ENCODE peak calls at places on chromosome 21, in nine cellular contexts. One of them, this sample, is unnamed.

GRCh38 chr21:43619856-43620255 is 39.4 kb downstream of the HSF2BP start:
- DNase-seq in trophoblast cell: no peak
- DNase-seq in astrocyte: no peak
- DNase-seq in MM.1S: no peak
- DNase-seq in neuronal stem cell: no peak
- DNase-seq in H9: no peak
- DNase-seq in neural progenitor cell: peak; percentile 13
- DNase-seq in IMR-90: no peak
- DNase-seq in fibroblast of lung: no peak
- DNase-seq in this sample: peak; percentile 51

GRCh38 chr21:45550552-45551210 is 8.4 kb upstream of the SLC19A1 start:
- DNase-seq in IMR-90: no peak
- DNase-seq in neuronal stem cell: no peak
- DNase-seq in H9: peak; percentile 39
- DNase-seq in trophoblast cell: no peak
- DNase-seq in fibroblast of lung: peak; percentile 31
- DNase-seq in MM.1S: no peak
- DNase-seq in neural progenitor cell: no peak
- DNase-seq in astrocyte: no peak
- DNase-seq in this sample: peak; percentile 35

GRCh38 chr21:45981641-45982255 is at the start of gene COL6A1:
- DNase-seq in neural progenitor cell: peak; percentile 88
- DNase-seq in H9: peak; percentile 57
- DNase-seq in IMR-90: peak; percentile 66
- DNase-seq in fibroblast of lung: no peak
- DNase-seq in trophoblast cell: peak; percentile 35
- DNase-seq in astrocyte: peak; percentile 34
- DNase-seq in neuronal stem cell: peak; percentile 68
- DNase-seq in MM.1S: no peak
- DNase-seq in this sample: peak; percentile 62

GRCh38 chr21:16423921-16424320 is 694.1 kb downstream of the USP25 start:
- DNase-seq in trophoblast cell: no peak
- DNase-seq in neuronal stem cell: no peak
- DNase-seq in astrocyte: no peak
- DNase-seq in MM.1S: no peak
- DNase-seq in neural progenitor cell: no peak
- DNase-seq in H9: no peak
- DNase-seq in IMR-90: no peak
- DNase-seq in fibroblast of lung: no peak
- DNase-seq in this sample: no peak

GRCh38 chr21:21682172-21682571 is 684.0 kb downstream of the NCAM2 start:
- DNase-seq in IMR-90: peak; percentile 47
- DNase-seq in neural progenitor cell: no peak
- DNase-seq in MM.1S: no peak
- DNase-seq in H9: no peak
- DNase-seq in neuronal stem cell: no peak
- DNase-seq in fibroblast of lung: peak; percentile 50
- DNase-seq in trophoblast cell: no peak
- DNase-seq in astrocyte: peak; percentile 82
- DNase-seq in this sample: peak; percentile 47

GRCh38 chr21:39681257-39681656 is 63.7 kb upstream of the IGSF5 start:
- DNase-seq in neuronal stem cell: no peak
- DNase-seq in neural progenitor cell: no peak
- DNase-seq in H9: no peak
- DNase-seq in astrocyte: peak; percentile 48
- DNase-seq in trophoblast cell: peak; percentile 47
- DNase-seq in MM.1S: no peak
- DNase-seq in fibroblast of lung: peak; percentile 9
- DNase-seq in IMR-90: no peak
- DNase-seq in this sample: no peak

GRCh38 chr21:16194851-16195251 is 465.1 kb downstream of the USP25 start:
- DNase-seq in IMR-90: peak; percentile 17
- DNase-seq in fibroblast of lung: peak; percentile 53
- DNase-seq in trophoblast cell: no peak
- DNase-seq in H9: no peak
- DNase-seq in MM.1S: peak; percentile 44
- DNase-seq in neural progenitor cell: peak; percentile 3
- DNase-seq in astrocyte: peak; percentile 45
- DNase-seq in neuronal stem cell: no peak
- DNase-seq in this sample: no peak

GRCh38 chr21:45998871-45999580 is 17.5 kb downstream of the COL6A1 start:
- DNase-seq in trophoblast cell: no peak
- DNase-seq in IMR-90: no peak
- DNase-seq in neural progenitor cell: no peak
- DNase-seq in MM.1S: no peak
- DNase-seq in astrocyte: no peak
- DNase-seq in fibroblast of lung: no peak
- DNase-seq in neuronal stem cell: no peak
- DNase-seq in H9: peak; percentile 18
- DNase-seq in this sample: no peak

GRCh38 chr21:38768385-38769071 is 37.2 kb upstream of the ETS2 start:
- DNase-seq in astrocyte: peak; percentile 96
- DNase-seq in neural progenitor cell: no peak
- DNase-seq in H9: no peak
- DNase-seq in MM.1S: no peak
- DNase-seq in IMR-90: peak; percentile 100
- DNase-seq in trophoblast cell: peak; percentile 68
- DNase-seq in fibroblast of lung: peak; percentile 99
- DNase-seq in neuronal stem cell: no peak
- DNase-seq in this sample: no peak

DNA sequence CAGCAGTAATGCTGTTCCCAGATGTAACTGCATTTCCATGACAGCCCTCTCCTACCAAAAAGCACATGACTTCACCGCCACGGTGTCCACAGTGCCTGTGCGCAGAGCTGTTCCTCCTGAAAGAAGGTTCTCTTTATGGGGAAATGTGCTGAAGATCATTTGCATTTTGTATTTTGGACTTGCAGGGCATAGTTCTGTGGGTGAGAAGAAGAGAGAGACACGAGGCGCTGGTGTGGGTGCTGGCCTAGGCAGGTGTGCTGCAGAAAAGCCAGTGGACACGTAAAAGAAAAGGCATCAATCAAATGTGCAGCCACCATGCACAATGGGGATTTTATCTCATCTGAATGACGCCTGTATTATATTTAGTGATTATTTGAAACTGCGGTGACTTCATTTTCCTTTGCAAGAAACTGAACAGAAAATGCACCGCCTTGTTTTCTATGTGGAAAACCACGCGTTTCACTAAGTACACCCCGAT is 21.3 kb downstream of the SLC37A1 start:
- DNase-seq in astrocyte: no peak
- DNase-seq in fibroblast of lung: no peak
- DNase-seq in H9: no peak
- DNase-seq in IMR-90: no peak
- DNase-seq in trophoblast cell: no peak
- DNase-seq in neural progenitor cell: no peak
- DNase-seq in neuronal stem cell: no peak
- DNase-seq in MM.1S: no peak
- DNase-seq in this sample: no peak
- H3K9ac ChIP-seq in astrocyte: no peak overlapping the region
- H3K9ac ChIP-seq in fibroblast of lung: no peak overlapping the region
- H3K9ac ChIP-seq in H9: no peak overlapping the region
- H3K9ac ChIP-seq in IMR-90: no peak overlapping the region
- H3K9ac ChIP-seq in trophoblast cell: no peak overlapping the region
- H3K9ac ChIP-seq in neural progenitor cell: no peak overlapping the region
- H3K9ac ChIP-seq in neuronal stem cell: no peak overlapping the region
- H3K9ac ChIP-seq in MM.1S: no peak overlapping the region
- H3K9ac ChIP-seq in this sample: no peak overlapping the region

DNA sequence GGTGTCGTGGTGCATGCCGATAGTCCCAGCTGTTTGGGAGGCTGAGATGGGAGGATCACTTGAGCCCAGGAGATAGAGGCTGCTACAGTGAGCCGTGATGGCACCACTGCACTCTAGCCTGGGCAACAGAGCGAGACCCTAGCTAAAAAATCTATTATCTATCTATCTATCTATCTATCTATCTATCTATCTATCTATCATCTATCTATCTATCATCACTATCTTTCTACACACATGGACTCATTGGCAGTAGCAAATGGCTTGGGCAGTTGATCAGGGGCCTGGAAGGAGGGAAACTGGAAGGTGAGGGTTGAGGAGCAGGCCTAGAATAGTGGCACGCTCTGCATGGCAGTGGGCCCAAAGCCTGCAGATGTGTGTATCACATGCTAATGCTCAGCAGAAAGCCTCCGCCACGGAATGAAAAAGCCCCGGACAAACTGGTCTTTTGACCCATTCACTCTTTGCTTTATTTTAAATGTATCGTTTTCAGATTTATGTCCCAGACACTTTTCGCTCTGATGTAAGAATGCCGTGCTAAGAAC is 7.3 kb upstream of the HUNK start:
- DNase-seq in IMR-90: no peak
- DNase-seq in trophoblast cell: no peak
- DNase-seq in neural progenitor cell: no peak
- DNase-seq in fibroblast of lung: no peak
- DNase-seq in neuronal stem cell: no peak
- DNase-seq in H9: no peak
- DNase-seq in astrocyte: no peak
- DNase-seq in MM.1S: no peak
- DNase-seq in this sample: no peak
- H3K4me2 ChIP-seq in IMR-90: no peak overlapping the region
- H3K4me2 ChIP-seq in trophoblast cell: no peak overlapping the region
- H3K4me2 ChIP-seq in neural progenitor cell: no peak overlapping the region
- H3K4me2 ChIP-seq in fibroblast of lung: no peak overlapping the region
- H3K4me2 ChIP-seq in neuronal stem cell: no peak overlapping the region
- H3K4me2 ChIP-seq in H9: no peak overlapping the region
- H3K4me2 ChIP-seq in astrocyte: no peak overlapping the region
- H3K4me2 ChIP-seq in MM.1S: peak overlapping the region; percentile 39
- H3K4me2 ChIP-seq in this sample: no peak overlapping the region

GRCh38 chr21:35210093-35210492 is 161.0 kb upstream of the RUNX1 start:
- DNase-seq in fibroblast of lung: no peak
- DNase-seq in H9: no peak
- DNase-seq in MM.1S: no peak
- DNase-seq in trophoblast cell: no peak
- DNase-seq in neural progenitor cell: no peak
- DNase-seq in astrocyte: no peak
- DNase-seq in IMR-90: no peak
- DNase-seq in neuronal stem cell: no peak
- DNase-seq in this sample: no peak

GRCh38 chr21:35208810-35209517 is 159.9 kb upstream of the RUNX1 start:
- DNase-seq in neural progenitor cell: no peak
- DNase-seq in IMR-90: peak; percentile 91
- DNase-seq in astrocyte: peak; percentile 94
- DNase-seq in trophoblast cell: peak; percentile 32
- DNase-seq in neuronal stem cell: no peak
- DNase-seq in MM.1S: no peak
- DNase-seq in H9: no peak
- DNase-seq in fibroblast of lung: peak; percentile 90
- DNase-seq in this sample: no peak

GRCh38 chr21:35212393-35213127 is 163.5 kb upstream of the RUNX1 start:
- DNase-seq in neuronal stem cell: no peak
- DNase-seq in neural progenitor cell: no peak
- DNase-seq in trophoblast cell: no peak
- DNase-seq in MM.1S: no peak
- DNase-seq in IMR-90: peak; percentile 81
- DNase-seq in astrocyte: peak; percentile 84
- DNase-seq in H9: no peak
- DNase-seq in fibroblast of lung: peak; percentile 84
- DNase-seq in this sample: no peak

GRCh38 chr21:35208117-35208516 is 159.0 kb upstream of the RUNX1 start:
- DNase-seq in trophoblast cell: no peak
- DNase-seq in fibroblast of lung: no peak
- DNase-seq in neural progenitor cell: no peak
- DNase-seq in IMR-90: no peak
- DNase-seq in neuronal stem cell: no peak
- DNase-seq in MM.1S: no peak
- DNase-seq in astrocyte: no peak
- DNase-seq in H9: no peak
- DNase-seq in this sample: no peak

GRCh38 chr21:35211767-35212166 is 162.7 kb upstream of the RUNX1 start:
- DNase-seq in neuronal stem cell: no peak
- DNase-seq in MM.1S: no peak
- DNase-seq in neural progenitor cell: no peak
- DNase-seq in trophoblast cell: no peak
- DNase-seq in H9: no peak
- DNase-seq in IMR-90: peak; percentile 76
- DNase-seq in astrocyte: no peak
- DNase-seq in fibroblast of lung: peak; percentile 97
- DNase-seq in this sample: no peak
- H3K9ac ChIP-seq in neuronal stem cell: no peak overlapping the region
- H3K9ac ChIP-seq in MM.1S: no peak overlapping the region
- H3K9ac ChIP-seq in neural progenitor cell: no peak overlapping the region
- H3K9ac ChIP-seq in trophoblast cell: no peak overlapping the region
- H3K9ac ChIP-seq in H9: no peak overlapping the region
- H3K9ac ChIP-seq in IMR-90: no peak overlapping the region
- H3K9ac ChIP-seq in astrocyte: no peak overlapping the region
- H3K9ac ChIP-seq in fibroblast of lung: no peak overlapping the region
- H3K9ac ChIP-seq in this sample: no peak overlapping the region

GRCh38 chr21:37000381-37000780 is 6.1 kb upstream of the RIPPLY3 start:
- DNase-seq in fibroblast of lung: no peak
- DNase-seq in MM.1S: no peak
- DNase-seq in astrocyte: no peak
- DNase-seq in neuronal stem cell: no peak
- DNase-seq in trophoblast cell: no peak
- DNase-seq in IMR-90: no peak
- DNase-seq in neural progenitor cell: no peak
- DNase-seq in H9: no peak
- DNase-seq in this sample: no peak
- H3K4me2 ChIP-seq in fibroblast of lung: no peak overlapping the region
- H3K4me2 ChIP-seq in MM.1S: no peak overlapping the region
- H3K4me2 ChIP-seq in astrocyte: no peak overlapping the region
- H3K4me2 ChIP-seq in neuronal stem cell: no peak overlapping the region
- H3K4me2 ChIP-seq in trophoblast cell: no peak overlapping the region
- H3K4me2 ChIP-seq in IMR-90: no peak overlapping the region
- H3K4me2 ChIP-seq in neural progenitor cell: no peak overlapping the region
- H3K4me2 ChIP-seq in H9: no peak overlapping the region
- H3K4me2 ChIP-seq in this sample: no peak overlapping the region